ENCODE peak calls at places on chromosomes 2 and 18, in five cellular contexts. G is H9, Y is neuronal stem cell, S is H1, F is trophoblast cell. Q is an unnamed sample.

GRCh38 chr2:152097291-152098032 is 1.4 kb downstream of the CACNB4 start:
- DNase-seq in Y (peak; percentile 3), S (no peak), F (no peak), G (no peak), Q (peak; percentile 47)

GRCh38 chr18:75135158-75135725 is 73.7 kb downstream of the PTGR3 start:
- DNase-seq in F (no peak), G (no peak), S (peak; percentile 31), Y (no peak), Q (no peak)

GRCh38 chr18:60656563-60656962 is 284.0 kb upstream of the MC4R start:
- DNase-seq in G (no peak), S (no peak), F (no peak), Y (no peak), Q (no peak)

GRCh38 chr2:38030590-38031326 is 45.2 kb downstream of the CYP1B1 start:
- DNase-seq in G (no peak), F (no peak), Y (no peak), S (no peak), Q (no peak)

GRCh38 chr2:211114826-211115450 is 558.5 kb downstream of the CPS1 start:
- DNase-seq in F (no peak), G (no peak), S (no peak), Y (no peak), Q (peak; percentile 28)

GRCh38 chr2:203819434-203820133 is 48.0 kb upstream of the CTLA4 start:
- DNase-seq in S (no peak), F (no peak), Y (no peak), G (no peak), Q (no peak)

GRCh38 chr2:145020694-145021093 is 500.8 kb upstream of the ZEB2 start:
- DNase-seq in G (no peak), S (no peak), Y (no peak), F (no peak), Q (no peak)

GRCh38 chr2:220162320-220162719 is 534.9 kb downstream of the SLC4A3 start:
- DNase-seq in Y (no peak), G (no peak), F (no peak), S (no peak), Q (peak; percentile 36)

GRCh38 chr2:102060047-102060446 is 68.3 kb downstream of the IL1R2 start:
- DNase-seq in F (no peak), G (no peak), Y (no peak), S (no peak), Q (no peak)

GRCh38 chr2:62216616-62217015 is 20.7 kb downstream of the B3GNT2 start:
- DNase-seq in S (no peak), F (no peak), G (no peak), Y (no peak), Q (peak; percentile 95)

GRCh38 chr18:23243178-23243577 is 107.9 kb downstream of the CABLES1 start:
- DNase-seq in S (no peak), G (peak; percentile 62), Y (no peak), F (no peak), Q (no peak)

GRCh38 chr2:129001926-129002325 is 683.3 kb upstream of the HS6ST1 start:
- DNase-seq in F (no peak), Y (no peak), G (no peak), S (no peak), Q (no peak)

GRCh38 chr2:224023188-224023587 is 15.9 kb downstream of the SERPINE2 start:
- DNase-seq in Y (no peak), G (peak; percentile 2), F (peak; percentile 69), S (no peak), Q (peak; percentile 97)

GRCh38 chr2:669323-669722 is 7.9 kb downstream of the TMEM18 start:
- DNase-seq in F (no peak), G (no peak), Y (no peak), S (peak; percentile 13), Q (peak; percentile 30)

GRCh38 chr2:98778741-98779483 is 48.0 kb upstream of the MGAT4A start:
- DNase-seq in S (no peak), Y (no peak), F (no peak), G (no peak), Q (no peak)

DNA sequence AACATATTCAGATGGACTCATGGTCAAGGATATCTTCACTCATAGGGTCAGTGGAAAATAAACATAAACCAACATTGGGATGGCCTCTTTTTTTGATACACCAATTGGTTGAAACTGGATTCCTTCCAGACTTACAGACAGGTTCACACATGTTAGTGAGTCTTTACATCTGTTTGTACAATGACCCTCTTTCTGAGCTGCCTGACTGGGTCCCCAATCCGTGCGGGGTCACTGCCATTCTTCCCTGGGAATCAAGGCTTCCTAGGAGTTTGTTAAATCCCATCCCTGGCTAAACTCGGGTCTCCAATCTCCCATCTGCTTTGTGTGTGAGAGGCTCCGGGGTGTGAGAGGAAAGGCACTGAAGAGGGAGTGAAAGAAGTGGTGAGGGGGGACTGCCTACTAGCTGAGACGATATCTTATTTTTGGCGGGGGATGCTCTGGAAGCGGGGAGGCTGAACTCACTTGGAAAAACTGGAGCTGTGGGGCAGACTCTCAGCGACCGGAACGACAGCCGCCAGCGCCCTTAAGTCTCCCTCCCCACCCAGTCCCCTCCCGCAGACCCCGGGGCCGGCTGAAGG is 487 bp downstream of the STARD6 start:
- DNase-seq in S (no peak), F (no peak), Y (no peak), G (no peak), Q (no peak)
- H2BK5ac ChIP-seq in S (peak overlapping the region; percentile 4), F (peak overlapping the region; percentile 2), Y (peak overlapping the region; percentile 83), G (no peak overlapping the region), Q (peak overlapping the region; percentile 22)

GRCh38 chr18:8044004-8044403 is 476.9 kb downstream of the PTPRM start:
- DNase-seq in G (no peak), S (no peak), Y (no peak), F (no peak), Q (no peak)
- H2BK12ac ChIP-seq in G (no peak overlapping the region), S (no peak overlapping the region), Y (no peak overlapping the region), F (no peak overlapping the region), Q (no peak overlapping the region)

GRCh38 chr2:239276813-239277193 is 124.0 kb downstream of the HDAC4 start:
- DNase-seq in Y (no peak), F (no peak), G (peak; percentile 22), S (no peak), Q (no peak)
- H3K27ac ChIP-seq in Y (no peak overlapping the region), F (no peak overlapping the region), G (no peak overlapping the region), S (no peak overlapping the region), Q (no peak overlapping the region)

DNA sequence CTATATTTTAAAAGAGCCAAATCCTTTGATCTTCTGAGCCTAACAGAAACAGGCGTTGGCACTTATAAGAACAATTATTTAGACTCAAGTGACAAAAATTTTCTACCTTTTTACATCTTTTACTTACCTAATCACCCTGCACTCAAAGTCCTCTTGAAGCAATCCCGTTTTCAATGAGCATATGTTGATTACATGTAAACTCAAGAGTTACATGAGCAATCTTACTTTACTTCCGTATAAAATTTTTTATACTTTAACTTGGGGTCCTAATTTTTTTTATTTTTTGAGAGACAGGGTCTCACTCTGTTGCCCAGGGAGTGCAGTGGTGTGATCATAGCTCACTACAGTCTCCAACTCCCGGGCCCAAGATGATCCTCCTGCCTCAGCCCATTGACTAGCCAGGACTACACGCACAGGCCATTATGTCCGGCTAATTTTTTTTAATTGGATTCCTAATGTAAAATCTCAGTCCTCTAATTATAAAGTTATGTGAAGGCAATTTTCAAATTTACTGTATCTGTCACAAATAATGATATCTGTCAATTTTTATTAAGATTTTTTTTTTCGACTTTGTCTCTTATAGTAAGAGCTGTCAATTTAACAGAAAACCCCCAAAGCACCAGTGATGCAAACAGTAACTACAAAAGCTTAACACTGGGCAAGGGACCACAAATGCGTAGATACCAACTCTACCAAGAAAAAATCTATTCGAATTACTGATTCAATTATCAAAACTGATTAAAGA is 19.1 kb upstream of the STPG4 start:
- DNase-seq in S (no peak), F (no peak), G (no peak), Y (no peak), Q (peak; percentile 44)
- H2BK5ac ChIP-seq in S (no peak overlapping the region), F (no peak overlapping the region), G (no peak overlapping the region), Y (no peak overlapping the region), Q (no peak overlapping the region)

GRCh38 chr2:227462972-227463931 is 8.7 kb upstream of the AGFG1 start:
- DNase-seq in G (no peak), Y (no peak), F (no peak), S (no peak), Q (no peak)

GRCh38 chr2:227464356-227464755 is 7.6 kb upstream of the AGFG1 start:
- DNase-seq in Y (no peak), S (no peak), G (no peak), F (no peak), Q (no peak)

GRCh38 chr2:227461878-227462462 is 10.0 kb upstream of the AGFG1 start:
- DNase-seq in F (no peak), Y (no peak), S (no peak), G (no peak), Q (no peak)

GRCh38 chr2:227460833-227461232 is 11.1 kb upstream of the AGFG1 start:
- DNase-seq in F (no peak), Y (no peak), S (no peak), G (no peak), Q (no peak)

GRCh38 chr2:227462463-227462951 is 9.4 kb upstream of the AGFG1 start:
- DNase-seq in S (no peak), G (no peak), Y (no peak), F (peak; percentile 81), Q (no peak)
- H2BK12ac ChIP-seq in S (no peak overlapping the region), G (no peak overlapping the region), Y (no peak overlapping the region), F (no peak overlapping the region), Q (no peak overlapping the region)

GRCh38 chr2:209422191-209422754 is 1.6 kb upstream of the MAP2 start:
- DNase-seq in G (no peak), S (no peak), F (no peak), Y (no peak), Q (no peak)

GRCh38 chr2:209426432-209426831 is 2.6 kb downstream of the MAP2 start:
- DNase-seq in S (no peak), Y (no peak), G (peak; percentile 46), F (no peak), Q (no peak)

GRCh38 chr2:209425082-209426071 is 1.5 kb downstream of the MAP2 start:
- DNase-seq in S (no peak), Y (no peak), F (peak; percentile 33), G (peak; percentile 27), Q (peak; percentile 20)

GRCh38 chr2:209423562-209424541 is at the start of gene MAP2:
- DNase-seq in F (peak; percentile 74), S (peak; percentile 89), G (peak; percentile 87), Y (peak; percentile 84), Q (peak; percentile 68)
- H3K27ac ChIP-seq in F (no peak within 1 kb of the TSS), S (no peak within 1 kb of the TSS), G (no peak within 1 kb of the TSS), Y (peak within 1 kb of the TSS; percentile 52), Q (no peak within 1 kb of the TSS)

Q was measured in mesenchymal stem cell.